ENCODE peak calls at places on chromosomes 4 and X, in nine cellular contexts. P, I, G, U, X, E, Q, D and L are unnamed samples.

GRCh38 chr4:25914670-25915358 is 794 bp downstream of the SMIM20 start:
- DNase-seq in P (no peak), I (no peak), G (no peak), U (no peak), X (no peak), E (no peak), Q (no peak), D (no peak), L (no peak)

GRCh38 chr4:80831383-80832361 is 198.8 kb upstream of the BMP3 start:
- DNase-seq in P (no peak), I (peak), G (no peak), U (no peak), X (peak), E (no peak), Q (peak), D (no peak), L (no peak)

GRCh38 chrX:43655151-43655676 is 885 bp upstream of the MAOA start:
- DNase-seq in P (peak), I (peak), G (peak), U (no peak), X (peak), E (no peak), Q (peak), D (peak), L (peak)

GRCh38 chrX:63350551-63350950 is 581 bp downstream of the SPIN4 start:
- DNase-seq in P (no peak), I (no peak), G (no peak), U (no peak), X (peak), E (no peak), Q (no peak), D (no peak), L (no peak)

GRCh38 chr4:38868055-38868965 is 704 bp downstream of the FAM114A1 start:
- DNase-seq in P (peak), I (peak), G (peak), U (no peak), X (peak), E (peak), Q (peak), D (no peak), L (peak)

GRCh38 chr4:54800831-54801530 is 143.2 kb downstream of the KIT start:
- DNase-seq in P (no peak), I (no peak), G (no peak), U (peak), X (no peak), E (no peak), Q (no peak), D (no peak), L (no peak)

GRCh38 chr4:103105558-103106356 is 6.1 kb upstream of the BDH2 start:
- DNase-seq in P (peak), I (peak), G (no peak), U (no peak), X (no peak), E (no peak), Q (peak), D (no peak), L (no peak)

GRCh38 chr4:98546910-98547544 is 111.4 kb downstream of the TSPAN5 start:
- DNase-seq in P (peak), I (peak), G (peak), U (no peak), X (peak), E (peak), Q (peak), D (no peak), L (no peak)

GRCh38 chrX:17553451-17553850 is 178.5 kb downstream of the NHS start:
- DNase-seq in P (peak), I (peak), G (no peak), U (no peak), X (peak), E (no peak), Q (peak), D (no peak), L (no peak)

GRCh38 chr4:3290889-3291321 is 1.9 kb upstream of the RGS12 start:
- DNase-seq in P (no peak), I (no peak), G (no peak), U (no peak), X (no peak), E (peak), Q (no peak), D (no peak), L (peak)

GRCh38 chr4:169133932-169134331 is 123.9 kb upstream of the CBR4 start:
- DNase-seq in P (no peak), I (no peak), G (no peak), U (no peak), X (no peak), E (no peak), Q (no peak), D (no peak), L (no peak)

GRCh38 chr4:89363786-89364185 is 56.2 kb upstream of the GPRIN3 start:
- DNase-seq in P (no peak), I (no peak), G (no peak), U (no peak), X (no peak), E (no peak), Q (no peak), D (no peak), L (no peak)

GRCh38 chrX:152968193-152968592 is 25.7 kb downstream of the PNMA5 start:
- DNase-seq in P (no peak), I (no peak), G (no peak), U (no peak), X (no peak), E (no peak), Q (no peak), D (no peak), L (no peak)

GRCh38 chr4:185520119-185520518 is 15.2 kb downstream of the PDLIM3 start:
- DNase-seq in P (peak), I (peak), G (no peak), U (no peak), X (no peak), E (no peak), Q (peak), D (no peak), L (no peak)

GRCh38 chr4:98744372-98745150 is 86.2 kb upstream of the TSPAN5 start:
- DNase-seq in P (no peak), I (no peak), G (no peak), U (no peak), X (no peak), E (no peak), Q (no peak), D (no peak), L (no peak)

GRCh38 chr4:147944670-147945260 is 212.9 kb downstream of the ARHGAP10 start:
- DNase-seq in P (no peak), I (no peak), G (no peak), U (no peak), X (no peak), E (no peak), Q (no peak), D (no peak), L (no peak)

GRCh38 chr4:105990933-105991332 is 95.7 kb downstream of the NPNT start:
- DNase-seq in P (peak), I (peak), G (peak), U (no peak), X (peak), E (peak), Q (peak), D (no peak), L (peak)

GRCh38 chrX:18377802-18378201 is 23.3 kb upstream of the SCML2 start:
- DNase-seq in P (peak), I (peak), G (no peak), U (no peak), X (peak), E (no peak), Q (peak), D (no peak), L (no peak)

GRCh38 chr4:103008875-103009729 is 10.4 kb downstream of the SLC9B1 start:
- DNase-seq in P (peak), I (peak), G (no peak), U (no peak), X (peak), E (no peak), Q (peak), D (no peak), L (no peak)

GRCh38 chrX:118976599-118977340 is 2.4 kb downstream of the LONRF3 start:
- DNase-seq in P (no peak), I (no peak), G (peak), U (no peak), X (peak), E (peak), Q (no peak), D (peak), L (peak)

GRCh38 chr4:121370729-121371325 is 10.0 kb downstream of the QRFPR start:
- DNase-seq in P (peak), I (peak), G (no peak), U (no peak), X (peak), E (no peak), Q (peak), D (no peak), L (no peak)

GRCh38 chr4:2042207-2042946 is 16.8 kb upstream of the NAT8L start:
- DNase-seq in P (no peak), I (no peak), G (peak), U (no peak), X (peak), E (peak), Q (no peak), D (peak), L (no peak)

GRCh38 chr4:138035781-138036258 is 206.3 kb downstream of the SLC7A11 start:
- DNase-seq in P (peak), I (peak), G (no peak), U (peak), X (peak), E (no peak), Q (peak), D (no peak), L (no peak)

GRCh38 chr4:17232575-17233253 is 279.2 kb downstream of the QDPR start:
- DNase-seq in P (peak), I (peak), G (peak), U (no peak), X (peak), E (peak), Q (peak), D (no peak), L (no peak)

GRCh38 chr4:158936238-158936637 is 166.6 kb upstream of the RAPGEF2 start:
- DNase-seq in P (no peak), I (no peak), G (no peak), U (no peak), X (peak), E (no peak), Q (no peak), D (no peak), L (no peak)

GRCh38 chrX:136646602-136647239 is 1.2 kb upstream of the CD40LG start:
- DNase-seq in P (no peak), I (no peak), G (no peak), U (no peak), X (no peak), E (no peak), Q (no peak), D (peak), L (no peak)

GRCh38 chr4:74228691-74229640 is 71.0 kb downstream of the MTHFD2L start:
- DNase-seq in P (peak), I (peak), G (peak), U (peak), X (peak), E (peak), Q (peak), D (peak), L (peak)

GRCh38 chr4:95068818-95069478 is 311.2 kb downstream of the BMPR1B start:
- DNase-seq in P (no peak), I (no peak), G (no peak), U (no peak), X (no peak), E (no peak), Q (no peak), D (no peak), L (no peak)

GRCh38 chr4:151541438-151542071 is 132.6 kb downstream of the FHIP1A start:
- DNase-seq in P (peak), I (peak), G (no peak), U (no peak), X (peak), E (no peak), Q (peak), D (no peak), L (no peak)

GRCh38 chr4:16686195-16686594 is 212.2 kb downstream of the LDB2 start:
- DNase-seq in P (peak), I (peak), G (no peak), U (no peak), X (peak), E (no peak), Q (peak), D (no peak), L (no peak)

GRCh38 chr4:152064282-152064681 is 303.5 kb upstream of the GATB start:
- DNase-seq in P (no peak), I (no peak), G (no peak), U (no peak), X (no peak), E (no peak), Q (no peak), D (no peak), L (no peak)

GRCh38 chr4:40409835-40410234 is 74.7 kb downstream of the CHRNA9 start:
- DNase-seq in P (peak), I (peak), G (no peak), U (no peak), X (no peak), E (no peak), Q (peak), D (no peak), L (no peak)

GRCh38 chr4:8403173-8403753 is 37.3 kb downstream of the ACOX3 start:
- DNase-seq in P (peak), I (peak), G (peak), U (peak), X (peak), E (peak), Q (peak), D (peak), L (peak)